ENCODE peak calls at places on chromosomes 5 and 9, in five cellular contexts. Z is neuronal stem cell, S is mesenchymal stem cell, L is trophoblast cell, H is H1. Q is an unnamed sample.

GRCh38 chr9:131397100-131397790 is 3.4 kb downstream of the PRRC2B start:
- DNase-seq in Z (no peak), S (peak; percentile 48), L (peak; percentile 75), H (peak; percentile 61), Q (peak; percentile 60)

GRCh38 chr9:117771162-117771561 is 67.0 kb downstream of the TLR4 start:
- DNase-seq in Z (no peak), S (no peak), L (no peak), H (no peak), Q (no peak)

GRCh38 chr9:123481209-123481865 is 125.3 kb downstream of the CRB2 start:
- DNase-seq in Z (no peak), S (no peak), L (no peak), H (no peak), Q (no peak)

GRCh38 chr5:176550275-176550831 is 1.2 kb downstream of the CDHR2 start:
- DNase-seq in Z (no peak), S (no peak), L (no peak), H (no peak), Q (no peak)

GRCh38 chr5:58459276-58459859 is 518 bp downstream of the PLK2 start:
- DNase-seq in Z (no peak), S (peak; percentile 64), L (peak; percentile 61), H (peak; percentile 66), Q (peak; percentile 33)

GRCh38 chr9:137514691-137515337 is 35.4 kb downstream of the PNPLA7 start:
- DNase-seq in Z (no peak), S (no peak), L (no peak), H (no peak), Q (no peak)

GRCh38 chr9:114621975-114622609 is 11.0 kb downstream of the TMEM268 start:
- DNase-seq in Z (no peak), S (peak; percentile 87), L (no peak), H (no peak), Q (no peak)

GRCh38 chr9:135566552-135566951 is 5.0 kb downstream of the PAEP start:
- DNase-seq in Z (no peak), S (no peak), L (no peak), H (no peak), Q (no peak)

GRCh38 chr9:134830126-134830525 is 50.5 kb upstream of the FCN2 start:
- DNase-seq in Z (no peak), S (no peak), L (no peak), H (no peak), Q (no peak)

GRCh38 chr5:77232959-77233358 is 22.5 kb downstream of the PDE8B start:
- DNase-seq in Z (no peak), S (peak; percentile 20), L (peak; percentile 8), H (no peak), Q (no peak)

GRCh38 chr9:116749176-116749575 is 62.1 kb downstream of the TRIM32 start:
- DNase-seq in Z (no peak), S (no peak), L (no peak), H (no peak), Q (no peak)

GRCh38 chr9:109232449-109232848 is 65.4 kb upstream of the FRRS1L start:
- DNase-seq in Z (no peak), S (no peak), L (peak; percentile 50), H (no peak), Q (no peak)

GRCh38 chr5:74957029-74957781 is 91.0 kb upstream of the FAM169A start:
- DNase-seq in Z (no peak), S (no peak), L (no peak), H (no peak), Q (no peak)
- H2BK12ac ChIP-seq in Z (no peak overlapping the region), S (no peak overlapping the region), L (peak overlapping the region; percentile 65), H (no peak overlapping the region), Q (no peak overlapping the region)

GRCh38 chr5:129155876-129156275 is 61.3 kb downstream of the ISOC1 start:
- DNase-seq in Z (no peak), S (no peak), L (no peak), H (no peak), Q (no peak)
- H2BK12ac ChIP-seq in Z (no peak overlapping the region), S (no peak overlapping the region), L (no peak overlapping the region), H (no peak overlapping the region), Q (no peak overlapping the region)

GRCh38 chr5:9363026-9363793 is 182.7 kb downstream of the SEMA5A start:
- DNase-seq in Z (no peak), S (no peak), L (no peak), H (no peak), Q (no peak)

GRCh38 chr5:9356306-9356942 is 189.5 kb downstream of the SEMA5A start:
- DNase-seq in Z (no peak), S (no peak), L (no peak), H (no peak), Q (no peak)

GRCh38 chr5:9361835-9362234 is 184.0 kb downstream of the SEMA5A start:
- DNase-seq in Z (peak; percentile 64), S (peak; percentile 58), L (peak; percentile 75), H (peak; percentile 83), Q (peak; percentile 77)

GRCh38 chr5:9362600-9362999 is 183.3 kb downstream of the SEMA5A start:
- DNase-seq in Z (no peak), S (no peak), L (no peak), H (no peak), Q (no peak)

DNA sequence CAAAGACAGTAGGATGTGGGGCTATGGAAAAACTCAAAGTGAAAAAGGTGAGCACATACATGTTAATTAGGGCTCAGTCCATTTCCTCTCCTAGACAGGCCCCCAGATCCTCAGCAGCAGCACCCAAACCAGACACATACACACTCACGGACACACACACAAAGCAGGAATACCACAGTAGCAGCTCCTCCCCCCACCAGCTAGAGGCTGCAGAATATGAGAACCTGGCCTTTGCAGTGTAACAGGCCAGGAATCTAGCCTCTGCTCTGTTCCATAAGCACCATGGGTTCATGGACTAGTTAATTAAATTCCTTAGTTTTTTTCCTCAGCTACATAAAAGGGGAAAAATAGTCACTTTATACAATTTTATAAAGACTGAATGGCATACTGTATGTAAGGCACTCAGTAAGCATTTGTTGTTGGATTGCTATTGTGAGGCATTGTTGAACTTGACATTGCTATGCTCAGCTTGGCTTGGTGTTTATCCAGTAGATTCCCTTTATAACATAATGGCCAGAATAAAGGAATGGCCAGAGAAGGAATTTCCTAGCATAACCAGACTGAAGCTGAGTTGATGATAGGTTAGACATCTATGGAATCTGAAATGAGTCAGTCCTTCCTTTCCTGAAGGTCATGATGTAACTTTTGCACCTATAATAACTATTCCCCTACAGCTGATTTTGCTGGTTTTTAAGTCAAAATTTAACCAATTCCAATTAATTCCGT is 186.8 kb downstream of the SEMA5A start:
- DNase-seq in Z (no peak), S (peak; percentile 59), L (peak; percentile 86), H (no peak), Q (no peak)
- H2BK12ac ChIP-seq in Z (no peak overlapping the region), S (peak overlapping the region; percentile 80), L (no peak overlapping the region), H (no peak overlapping the region), Q (no peak overlapping the region)

GRCh38 chr9:121082075-121082474 is 7.3 kb downstream of the CNTRL start:
- DNase-seq in Z (no peak), S (no peak), L (no peak), H (no peak), Q (no peak)
- H2BK12ac ChIP-seq in Z (no peak overlapping the region), S (no peak overlapping the region), L (no peak overlapping the region), H (no peak overlapping the region), Q (no peak overlapping the region)

DNA sequence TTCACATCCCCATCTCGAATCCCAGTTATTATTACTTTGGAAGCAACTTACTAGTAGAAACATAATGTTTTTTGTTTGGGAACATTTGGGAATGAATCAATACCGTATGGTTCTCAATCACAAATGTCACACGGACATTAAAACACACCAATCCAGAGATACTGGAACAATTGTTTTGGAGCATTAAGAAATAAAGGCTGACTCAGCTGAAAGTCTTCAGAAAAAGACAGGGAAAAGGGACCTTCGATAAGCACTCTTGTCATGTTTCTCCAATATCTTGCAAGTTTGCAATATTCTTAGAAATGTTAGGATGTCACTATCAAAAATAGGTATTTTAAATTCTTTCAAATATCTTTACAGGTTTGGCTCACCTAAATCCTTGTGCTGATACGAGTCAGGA is 362.4 kb downstream of the CETN3 start:
- DNase-seq in Z (no peak), S (no peak), L (no peak), H (no peak), Q (no peak)
- H2BK12ac ChIP-seq in Z (no peak overlapping the region), S (no peak overlapping the region), L (no peak overlapping the region), H (no peak overlapping the region), Q (no peak overlapping the region)